ENCODE peak calls at places on chromosomes 13 and 19, in four cellular contexts. F, D, S and O are unnamed samples.

GRCh38 chr13:24254151-24254810 is 55.1 kb upstream of the C1QTNF9 start:
- DNase-seq in D (no peak), S (no peak), F (peak), O (no peak)

GRCh38 chr19:14497347-14497921 is 1.5 kb upstream of the GIPC1 start:
- DNase-seq in S (no peak), D (no peak), F (no peak), O (no peak)

GRCh38 chr19:20279516-20279915 is 112.5 kb downstream of the ZNF486 start:
- DNase-seq in D (no peak), S (no peak), F (no peak), O (no peak)

GRCh38 chr19:46717716-46718143 is 816 bp upstream of the PRKD2 start:
- DNase-seq in S (no peak), F (no peak), D (no peak), O (no peak)

GRCh38 chr13:107339209-107339608 is 771.3 kb upstream of the ARGLU1 start:
- DNase-seq in D (no peak), S (no peak), F (peak), O (no peak)

GRCh38 chr19:2083174-2083854 is 12.8 kb downstream of the MOB3A start:
- DNase-seq in S (no peak), D (no peak), F (no peak), O (no peak)

GRCh38 chr19:17874423-17875135 is 2.8 kb downstream of the SLC5A5 start:
- DNase-seq in S (no peak), D (no peak), F (no peak), O (no peak)

GRCh38 chr19:50459638-50460037 is 16.7 kb upstream of the EMC10 start:
- DNase-seq in D (no peak), F (no peak), S (no peak), O (no peak)

GRCh38 chr19:48480476-48481190 is 11.5 kb downstream of the CYTH2 start:
- DNase-seq in D (no peak), S (no peak), F (peak), O (no peak)

GRCh38 chr19:17982430-17982829 is 15.5 kb downstream of the KCNN1 start:
- DNase-seq in D (no peak), F (no peak), S (no peak), O (no peak)

GRCh38 chr19:45809643-45810159 is 5.4 kb downstream of the RSPH6A start:
- DNase-seq in S (peak), F (peak), D (peak), O (peak)

GRCh38 chr19:3983936-3984583 is 1.2 kb downstream of the EEF2 start:
- DNase-seq in F (peak), D (no peak), S (no peak), O (no peak)

GRCh38 chr19:926595-927043 is 784 bp downstream of the ARID3A start:
- DNase-seq in S (no peak), D (no peak), F (no peak), O (no peak)

GRCh38 chr13:37277435-37278144 is 172.1 kb upstream of the CSNK1A1L start:
- DNase-seq in F (peak), S (no peak), D (no peak), O (peak)

GRCh38 chr19:35332817-35333216 is 3.8 kb downstream of the CD22 start:
- DNase-seq in F (no peak), S (no peak), D (no peak), O (no peak)

GRCh38 chr19:43725468-43725867 is 9.6 kb downstream of the IRGC start:
- DNase-seq in S (no peak), F (no peak), D (no peak), O (no peak)

GRCh38 chr13:66927562-66927961 is 302.6 kb downstream of the PCDH9 start:
- DNase-seq in F (no peak), S (no peak), D (no peak), O (no peak)

GRCh38 chr13:94435604-94436226 is 43.8 kb downstream of the DCT start:
- DNase-seq in D (peak), F (peak), S (peak), O (peak)

GRCh38 chr19:282501-282900 is 8.7 kb downstream of the PLPP2 start:
- DNase-seq in F (no peak), S (no peak), D (no peak), O (no peak)

GRCh38 chr19:7637374-7638256 is 705 bp downstream of the STXBP2 start:
- DNase-seq in D (no peak), S (no peak), F (peak), O (no peak)

GRCh38 chr19:38221919-38222828 is 1.8 kb downstream of the DPF1 start:
- DNase-seq in D (no peak), F (no peak), S (no peak), O (no peak)

GRCh38 chr19:49497047-49497789 is 984 bp downstream of the RPS11 start:
- DNase-seq in S (no peak), F (peak), D (no peak), O (no peak)

GRCh38 chr19:1389033-1389940 is 5.6 kb downstream of the NDUFS7 start:
- DNase-seq in S (no peak), D (no peak), F (no peak), O (no peak)

GRCh38 chr19:3360494-3361383 is 5.6 kb upstream of the NFIC start:
- DNase-seq in F (peak), S (no peak), D (no peak), O (no peak)

GRCh38 chr13:33107403-33107760 is 91.2 kb downstream of the KL start:
- DNase-seq in S (no peak), F (no peak), D (no peak), O (no peak)

GRCh38 chr19:2573916-2574315 is 98.0 kb downstream of the GADD45B start:
- DNase-seq in F (no peak), S (no peak), D (no peak), O (no peak)

GRCh38 chr19:44809856-44810554 is 1.1 kb downstream of the BCAM start:
- DNase-seq in F (no peak), S (no peak), D (no peak), O (no peak)